ENCODE peak calls at places on chromosomes 12 and 14, in five cellular contexts. U, Q, T, I and R are unnamed samples.

GRCh38 chr12:130214686-130215370 is 52.6 kb downstream of the FZD10 start:
- DNase-seq in Q (no peak), T (no peak), U (no peak), I (no peak), R (no peak)

GRCh38 chr14:66284346-66284745 is 201.8 kb upstream of the CCDC196 start:
- DNase-seq in T (no peak), U (no peak), Q (no peak), I (no peak), R (peak; percentile 3)

GRCh38 chr12:19654630-19655384 is 215.5 kb downstream of the AEBP2 start:
- DNase-seq in I (no peak), T (no peak), Q (no peak), U (no peak), R (no peak)

GRCh38 chr12:57280234-57281062 is 29.5 kb upstream of the STAC3 start:
- DNase-seq in U (peak; percentile 76), I (no peak), Q (peak; percentile 79), T (no peak), R (peak; percentile 79)

GRCh38 chr12:19437996-19438395 is 1.3 kb upstream of the AEBP2 start:
- DNase-seq in U (no peak), T (no peak), I (no peak), Q (no peak), R (no peak)

GRCh38 chr12:57708296-57708695 is 14.4 kb downstream of the OS9 start:
- DNase-seq in U (no peak), I (no peak), Q (no peak), T (no peak), R (no peak)

GRCh38 chr12:96989916-96990315 is 82.9 kb downstream of the NEDD1 start:
- DNase-seq in U (no peak), I (no peak), T (no peak), Q (peak; percentile 54), R (no peak)

GRCh38 chr14:94180655-94181271 is 6.6 kb downstream of the PPP4R4 start:
- DNase-seq in U (no peak), I (no peak), Q (peak; percentile 35), T (no peak), R (no peak)

GRCh38 chr12:116123511-116124258 is 153.8 kb downstream of the MED13L start:
- DNase-seq in U (no peak), Q (no peak), I (peak; percentile 21), T (no peak), R (no peak)

GRCh38 chr12:76927170-76927784 is 48.5 kb upstream of the CSRP2 start:
- DNase-seq in T (peak; percentile 18), Q (peak; percentile 27), U (no peak), I (no peak), R (no peak)

GRCh38 chr12:124036117-124037109 is 63.4 kb downstream of the ZNF664 start:
- DNase-seq in I (peak; percentile 23), U (peak; percentile 59), Q (peak; percentile 15), T (no peak), R (no peak)

GRCh38 chr12:42216737-42217136 is 21.3 kb downstream of the YAF2 start:
- DNase-seq in Q (no peak), I (no peak), U (no peak), T (no peak), R (no peak)

GRCh38 chr14:78933948-78934524 is 763.9 kb downstream of the NRXN3 start:
- DNase-seq in I (no peak), T (no peak), U (no peak), Q (no peak), R (no peak)

GRCh38 chr12:65407388-65408149 is 129.1 kb downstream of the MSRB3 start:
- DNase-seq in T (no peak), Q (no peak), I (no peak), U (no peak), R (no peak)

GRCh38 chr14:76463105-76463504 is 87.2 kb downstream of the ESRRB start:
- DNase-seq in U (no peak), Q (no peak), T (no peak), I (no peak), R (no peak)

GRCh38 chr12:38886064-38886463 is 19.3 kb downstream of the CPNE8 start:
- DNase-seq in I (no peak), T (peak; percentile 28), U (no peak), Q (peak; percentile 4), R (peak; percentile 66)

GRCh38 chr12:46459111-46459510 is 86.5 kb upstream of the SLC38A2 start:
- DNase-seq in Q (no peak), I (no peak), U (no peak), T (no peak), R (no peak)

GRCh38 chr12:108234155-108234554 is 105.0 kb downstream of the CMKLR1 start:
- DNase-seq in T (no peak), U (no peak), Q (no peak), I (peak; percentile 27), R (no peak)

GRCh38 chr14:91901449-91902250 is 34.3 kb upstream of the TC2N start:
- DNase-seq in U (no peak), I (no peak), Q (no peak), T (peak; percentile 60), R (no peak)
- H3K27ac ChIP-seq in U (no peak overlapping the region), I (peak overlapping the region; percentile 46), Q (no peak overlapping the region), T (peak overlapping the region; percentile 81), R (no peak overlapping the region)

DNA sequence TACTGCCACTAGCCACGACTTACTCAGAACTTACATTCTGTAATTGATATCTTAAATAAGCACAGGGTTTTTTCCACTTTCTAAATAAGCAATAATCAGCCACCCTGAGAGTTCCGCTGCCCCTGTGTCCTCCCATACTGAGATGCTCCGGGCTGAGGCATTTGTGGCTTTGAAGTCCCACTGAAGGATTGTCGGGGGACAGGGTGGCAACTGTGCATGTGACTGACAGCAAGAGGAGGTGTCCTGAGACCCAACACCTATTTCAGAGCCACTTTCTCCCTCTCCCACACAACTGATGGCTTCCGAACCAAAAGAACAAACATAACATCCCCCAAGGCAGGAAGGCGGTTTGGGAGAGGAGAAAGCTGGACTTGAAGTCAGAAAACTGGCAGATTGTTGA is 158.0 kb upstream of the FKBP4 start:
- DNase-seq in Q (no peak), T (no peak), U (no peak), I (no peak), R (no peak)
- H3K27ac ChIP-seq in Q (no peak overlapping the region), T (peak overlapping the region; percentile 44), U (no peak overlapping the region), I (no peak overlapping the region), R (no peak overlapping the region)

DNA sequence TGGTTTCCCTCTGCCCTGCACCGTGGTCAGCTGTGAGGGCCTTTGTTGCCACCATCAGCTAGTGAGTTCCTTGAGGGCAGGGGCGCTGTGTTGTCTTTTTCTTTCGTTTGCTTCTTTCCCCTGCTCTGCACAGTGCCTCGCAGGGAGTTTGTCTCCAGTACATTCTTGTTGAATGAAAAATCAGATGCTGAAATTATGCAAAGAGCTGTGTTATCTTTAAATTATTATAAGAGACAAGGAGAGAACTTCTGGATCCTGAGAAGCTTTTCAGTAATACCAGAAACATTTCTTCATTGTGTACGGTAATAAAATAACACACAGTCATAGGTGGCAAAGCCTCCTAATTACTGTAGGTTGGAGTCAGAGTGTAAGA is 14.9 kb downstream of the EML1 start:
- DNase-seq in T (no peak), I (no peak), Q (no peak), U (no peak), R (no peak)
- H3K27ac ChIP-seq in T (peak overlapping the region; percentile 71), I (no peak overlapping the region), Q (no peak overlapping the region), U (no peak overlapping the region), R (no peak overlapping the region)

GRCh38 chr14:53109028-53109687 is 44.0 kb downstream of the DDHD1 start:
- DNase-seq in I (no peak), T (no peak), U (peak; percentile 56), Q (no peak), R (no peak)
- H3K27ac ChIP-seq in I (no peak overlapping the region), T (no peak overlapping the region), U (peak overlapping the region; percentile 47), Q (no peak overlapping the region), R (no peak overlapping the region)

DNA sequence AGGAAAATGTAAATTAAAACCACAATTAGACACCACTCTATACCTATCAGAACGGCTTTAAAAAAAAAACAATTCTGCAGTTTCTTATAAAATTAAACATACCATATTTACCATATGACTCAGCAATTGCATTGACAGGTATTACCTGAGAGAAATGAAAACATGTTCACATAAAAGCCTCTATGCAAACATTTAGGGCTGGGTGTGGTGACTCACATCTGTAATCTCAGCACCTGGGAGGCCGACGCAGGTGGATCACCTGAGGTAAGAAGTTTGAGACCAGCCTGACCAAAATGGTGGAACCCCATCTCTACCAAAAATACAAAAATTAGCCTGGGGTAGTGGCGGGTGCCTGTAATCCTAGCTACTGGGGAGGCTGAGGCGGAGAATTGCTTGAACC is 41.1 kb downstream of the SPTB start:
- DNase-seq in Q (no peak), I (no peak), T (no peak), U (no peak), R (peak; percentile 57)
- H3K27ac ChIP-seq in Q (no peak overlapping the region), I (no peak overlapping the region), T (no peak overlapping the region), U (no peak overlapping the region), R (no peak overlapping the region)

DNA sequence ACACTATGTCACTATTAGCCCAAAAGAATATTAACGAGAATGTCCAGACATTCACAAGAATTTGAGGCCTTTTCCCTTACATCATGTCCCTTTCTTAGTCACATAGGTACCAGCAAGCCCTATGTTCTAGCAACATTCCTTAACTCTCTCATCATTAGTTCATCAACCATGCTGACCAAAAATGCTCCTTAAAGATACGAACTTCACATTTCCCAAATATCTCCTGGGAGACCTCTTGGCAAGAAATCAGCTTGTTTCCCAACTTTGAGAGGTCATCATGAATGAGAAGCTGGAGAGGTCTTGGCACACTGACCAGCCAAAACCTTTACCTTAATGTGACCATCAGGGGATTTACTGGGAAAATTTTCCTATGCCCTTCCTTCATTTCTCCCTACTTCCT is 4.6 kb downstream of the SALL2 start:
- DNase-seq in U (no peak), Q (no peak), I (no peak), T (no peak), R (no peak)
- H3K27ac ChIP-seq in U (no peak overlapping the region), Q (no peak overlapping the region), I (no peak overlapping the region), T (no peak overlapping the region), R (no peak overlapping the region)

GRCh38 chr12:110371408-110372055 is 32.0 kb downstream of the ANAPC7 start:
- DNase-seq in I (no peak), T (no peak), U (no peak), Q (no peak), R (no peak)
- H3K27ac ChIP-seq in I (no peak overlapping the region), T (no peak overlapping the region), U (no peak overlapping the region), Q (no peak overlapping the region), R (peak overlapping the region; percentile 84)

GRCh38 chr14:102138935-102139247 is 806 bp upstream of the WDR20 start:
- DNase-seq in T (no peak), Q (no peak), I (no peak), U (no peak), R (no peak)
- H3K27ac ChIP-seq in T (peak overlapping the region; percentile 87), Q (peak overlapping the region; percentile 76), I (no peak overlapping the region), U (peak overlapping the region; percentile 87), R (peak overlapping the region; percentile 67)